ENCODE peak calls at places on chromosomes 6 and 20, in five cellular contexts. U is fibroblast of lung, V is Peyer's patch, T is heart left ventricle, G is mucosa of descending colon. B is an unnamed sample.

GRCh38 chr6:73732845-73733675 is 37.1 kb downstream of the CD109 start:
- DNase-seq in U (peak; percentile 61), V (peak; percentile 65), T (peak; percentile 68), G (peak; percentile 61), B (no peak)

GRCh38 chr6:158818580-158819212 is 472 bp downstream of the EZR start:
- DNase-seq in U (peak; percentile 66), V (peak; percentile 85), T (peak; percentile 84), G (peak; percentile 83), B (no peak)

GRCh38 chr6:34519971-34520644 is 36.0 kb downstream of the SPDEF start:
- DNase-seq in U (no peak), V (no peak), T (peak; percentile 40), G (no peak), B (no peak)

GRCh38 chr6:2478200-2478599 is 232.8 kb upstream of the GMDS start:
- DNase-seq in U (peak; percentile 74), V (no peak), T (no peak), G (no peak), B (no peak)

GRCh38 chr20:58553841-58554240 is 38.6 kb upstream of the APCDD1L start:
- DNase-seq in U (peak; percentile 80), V (no peak), T (no peak), G (no peak), B (no peak)

GRCh38 chr6:16575655-16576054 is 185.6 kb downstream of the ATXN1 start:
- DNase-seq in U (no peak), V (no peak), T (no peak), G (no peak), B (no peak)

GRCh38 chr20:36144336-36144735 is 10.2 kb upstream of the EPB41L1 start:
- DNase-seq in U (no peak), V (no peak), T (no peak), G (no peak), B (no peak)

GRCh38 chr6:138480279-138480949 is 18.9 kb downstream of the NHSL1 start:
- DNase-seq in U (no peak), V (no peak), T (no peak), G (no peak), B (no peak)

GRCh38 chr6:75167426-75167825 is 38.4 kb downstream of the COL12A1 start:
- DNase-seq in U (no peak), V (no peak), T (no peak), G (no peak), B (no peak)

GRCh38 chr6:113694278-113695077 is 162.7 kb upstream of the MARCKS start:
- DNase-seq in U (peak; percentile 82), V (no peak), T (no peak), G (no peak), B (no peak)

GRCh38 chr20:10314198-10314597 is 95.6 kb downstream of the SNAP25 start:
- DNase-seq in U (peak; percentile 76), V (no peak), T (no peak), G (no peak), B (no peak)

GRCh38 chr20:40536866-40537265 is 152.2 kb downstream of the MAFB start:
- DNase-seq in U (no peak), V (no peak), T (no peak), G (no peak), B (no peak)

GRCh38 chr6:100171533-100172321 is 177.7 kb upstream of the MCHR2 start:
- DNase-seq in U (peak; percentile 92), V (no peak), T (no peak), G (no peak), B (no peak)

GRCh38 chr20:59669451-59669850 is 65.1 kb downstream of the PHACTR3 start:
- DNase-seq in U (no peak), V (no peak), T (no peak), G (no peak), B (no peak)

GRCh38 chr6:75743971-75744370 is 5.1 kb upstream of the MYO6 start:
- DNase-seq in U (no peak), V (no peak), T (no peak), G (no peak), B (no peak)

GRCh38 chr6:56770011-56770520 is 127.4 kb upstream of the DST start:
- DNase-seq in U (no peak), V (no peak), T (no peak), G (no peak), B (no peak)
- H3K4me1 ChIP-seq in U (peaks cover 26% of the 10 kb centered on the region), V (no peaks in the 10 kb centered on the region), T (peaks cover 21% of the 10 kb centered on the region), G (no peaks in the 10 kb centered on the region), B (peaks cover 80% of the 10 kb centered on the region)

GRCh38 chr20:63230800-63231268 is 4.9 kb upstream of the BIRC7 start:
- DNase-seq in U (peak; percentile 73), V (no peak), T (peak; percentile 70), G (peak; percentile 49), B (no peak)
- TF ChIP-seq CTCF in U (peak; percentile 78), V (peak; percentile 23), T (peak; percentile 59), G (no peak), B (peak; percentile 25)

GRCh38 chr20:45998761-45999160 is 9.9 kb upstream of the MMP9 start:
- DNase-seq in U (no peak), V (peak; percentile 5), T (no peak), G (no peak), B (no peak)
- H3K4me1 ChIP-seq in U (no peaks in the 10 kb centered on the region), V (no peaks in the 10 kb centered on the region), T (no peaks in the 10 kb centered on the region), G (no peaks in the 10 kb centered on the region), B (no peaks in the 10 kb centered on the region)

GRCh38 chr6:148974351-148974750 is 227.5 kb downstream of the UST start:
- DNase-seq in U (no peak), V (no peak), T (no peak), G (no peak), B (no peak)

GRCh38 chr6:148971027-148971927 is 224.4 kb downstream of the UST start:
- DNase-seq in U (peak; percentile 51), V (no peak), T (no peak), G (no peak), B (no peak)

GRCh38 chr6:148969679-148970078 is 222.8 kb downstream of the UST start:
- DNase-seq in U (peak; percentile 76), V (no peak), T (no peak), G (peak; percentile 43), B (no peak)

GRCh38 chr6:148972481-148972880 is 225.7 kb downstream of the UST start:
- DNase-seq in U (peak; percentile 55), V (peak; percentile 83), T (no peak), G (peak; percentile 81), B (no peak)

GRCh38 chr6:148973809-148974208 is 227.0 kb downstream of the UST start:
- DNase-seq in U (peak; percentile 35), V (no peak), T (no peak), G (no peak), B (no peak)
- TF ChIP-seq CTCF in U (peak; percentile 79), V (no peak), T (peak; percentile 36), G (no peak), B (peak; percentile 51)

GRCh38 chr20:46361811-46362210 is 44.6 kb downstream of the ELMO2 start:
- DNase-seq in U (no peak), V (no peak), T (no peak), G (no peak), B (no peak)
- H3K4me1 ChIP-seq in U (no peaks in the 10 kb centered on the region), V (no peaks in the 10 kb centered on the region), T (peaks cover 26% of the 10 kb centered on the region), G (peaks cover 22% of the 10 kb centered on the region), B (peaks cover 59% of the 10 kb centered on the region)

DNA sequence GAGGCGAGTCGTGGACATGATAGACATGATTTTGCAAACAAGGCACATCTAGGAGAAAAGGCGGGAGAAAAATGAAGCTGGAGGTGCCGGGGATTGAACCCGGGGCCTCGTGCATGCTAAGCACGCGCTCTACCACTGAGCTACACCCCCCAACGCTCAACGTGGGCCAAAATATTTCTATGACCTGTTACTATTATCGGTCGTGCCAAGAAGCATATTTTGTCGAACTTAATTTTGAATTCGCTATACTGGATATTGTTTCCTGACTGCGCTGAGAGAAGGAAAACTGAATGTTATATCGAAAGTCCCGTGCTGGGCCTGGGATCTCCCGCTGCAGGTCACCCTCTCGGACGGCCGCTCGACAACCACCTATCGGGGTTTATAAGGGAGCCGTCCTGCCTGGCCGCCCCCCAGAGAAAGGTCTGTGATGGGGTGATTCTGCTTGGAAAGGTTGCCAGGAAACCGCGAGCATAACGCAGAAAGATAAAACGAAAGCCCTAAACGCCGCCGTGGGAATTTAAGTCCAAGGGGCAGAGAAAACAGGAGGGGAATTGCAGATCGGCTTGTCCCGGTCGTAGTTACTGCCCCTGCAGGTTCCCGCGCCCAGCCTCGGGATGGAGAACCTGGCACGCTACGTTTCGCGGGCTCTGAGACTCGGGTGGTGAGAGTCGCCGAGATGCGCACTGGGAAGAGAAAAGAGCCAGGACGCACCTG is 60.0 kb downstream of the TRIM27 start:
- DNase-seq in U (peak; percentile 64), V (peak; percentile 76), T (peak; percentile 78), G (peak; percentile 82), B (peak; percentile 17)
- TF ChIP-seq CTCF in U (no peak), V (no peak), T (no peak), G (no peak), B (no peak)